ENCODE peak calls at places on chromosomes 5 and 9, in four cellular contexts. Z is adrenal gland, R is GM10248, P is astrocyte. A is an unnamed sample.

GRCh38 chr9:110123364-110124095 is 84.4 kb downstream of the C9orf152 start:
- DNase-seq in P (peak), Z (no peak), R (no peak), A (peak)

GRCh38 chr9:34378376-34379060 is 1.8 kb upstream of the MYORG start:
- DNase-seq in R (peak), Z (no peak), P (no peak), A (no peak)

GRCh38 chr5:19902316-19902934 is 85.6 kb downstream of the CDH18 start:
- DNase-seq in R (no peak), P (no peak), Z (no peak), A (no peak)

GRCh38 chr5:176664886-176665285 is 17.6 kb downstream of the TSPAN17 start:
- DNase-seq in Z (no peak), R (no peak), P (no peak), A (no peak)

GRCh38 chr5:141919218-141920129 is 4.2 kb upstream of the DELE1 start:
- DNase-seq in R (no peak), Z (peak), P (no peak), A (no peak)

GRCh38 chr5:132418876-132419275 is 49.4 kb downstream of the SLC22A5 start:
- DNase-seq in Z (no peak), P (no peak), R (no peak), A (no peak)

GRCh38 chr5:149838881-149839739 is 105.5 kb downstream of the PDE6A start:
- DNase-seq in P (peak), Z (peak), R (no peak), A (peak)

GRCh38 chr5:77630246-77631165 is 8.0 kb downstream of the OTP start:
- DNase-seq in R (peak), P (no peak), Z (no peak), A (no peak)

GRCh38 chr9:94785211-94786169 is 59.0 kb downstream of the AOPEP start:
- DNase-seq in Z (no peak), R (no peak), P (no peak), A (no peak)

GRCh38 chr9:3751125-3751758 is 225.4 kb upstream of the RFX3 start:
- DNase-seq in Z (no peak), R (no peak), P (peak), A (peak)

GRCh38 chr9:114611516-114612271 is 603 bp downstream of the TMEM268 start:
- DNase-seq in R (peak), Z (peak), P (peak), A (peak)

GRCh38 chr9:37575511-37575914 is 667 bp downstream of the FBXO10 start:
- DNase-seq in Z (no peak), R (no peak), P (no peak), A (no peak)

GRCh38 chr9:129500166-129500862 is 120.6 kb downstream of the C9orf50 start:
- DNase-seq in Z (peak), P (peak), R (no peak), A (no peak)

GRCh38 chr9:136138566-136138965 is 19.9 kb upstream of the TMEM250 start:
- DNase-seq in R (no peak), Z (no peak), P (no peak), A (no peak)

GRCh38 chr5:179122411-179123108 is 62.4 kb downstream of the ZNF354C start:
- DNase-seq in P (no peak), Z (no peak), R (no peak), A (no peak)

GRCh38 chr9:22010881-22011625 is 1.9 kb upstream of the CDKN2B start:
- DNase-seq in R (no peak), P (no peak), Z (no peak), A (no peak)

GRCh38 chr9:93826209-93826608 is 128.9 kb downstream of the BARX1 start:
- DNase-seq in Z (no peak), P (no peak), R (peak), A (no peak)

GRCh38 chr5:179769276-179769675 is 24.5 kb upstream of the LTC4S start:
- DNase-seq in Z (no peak), P (no peak), R (no peak), A (no peak)

GRCh38 chr9:81268048-81268447 is 421.3 kb downstream of the TLE1 start:
- DNase-seq in P (peak), R (no peak), Z (no peak), A (no peak)

GRCh38 chr9:122346478-122347347 is 24.1 kb upstream of the PTGS1 start:
- DNase-seq in R (no peak), P (no peak), Z (peak), A (no peak)

GRCh38 chr5:31291323-31291854 is 97.9 kb downstream of the CDH6 start:
- DNase-seq in P (no peak), R (no peak), Z (no peak), A (no peak)

GRCh38 chr9:107176701-107177100 is 106.4 kb upstream of the RAD23B start:
- DNase-seq in P (no peak), R (no peak), Z (no peak), A (no peak)

GRCh38 chr5:158722940-158723339 is 376.8 kb downstream of the EBF1 start:
- DNase-seq in Z (no peak), R (no peak), P (no peak), A (no peak)

GRCh38 chr9:118170032-118170955 is 466.1 kb downstream of the TLR4 start:
- DNase-seq in R (peak), Z (peak), P (peak), A (peak)
- TF ChIP-seq CTCF in R (peak), Z (peak), P (peak), A (peak)

GRCh38 chr5:74766348-74766886 is 500 bp downstream of the GFM2 start:
- DNase-seq in P (peak), R (peak), Z (no peak), A (peak)
- TF ChIP-seq CTCF in P (peak), R (peak), Z (peak), A (peak)

GRCh38 chr5:4208996-4209395 is 613.4 kb downstream of the IRX1 start:
- DNase-seq in R (no peak), Z (no peak), P (no peak), A (no peak)

GRCh38 chr5:4216142-4216541 is 620.5 kb downstream of the IRX1 start:
- DNase-seq in P (no peak), R (no peak), Z (no peak), A (no peak)

GRCh38 chr5:4212071-4212739 is 616.6 kb downstream of the IRX1 start:
- DNase-seq in R (no peak), P (no peak), Z (no peak), A (no peak)

GRCh38 chr5:4215143-4215542 is 619.5 kb downstream of the IRX1 start:
- DNase-seq in P (no peak), R (no peak), Z (no peak), A (no peak)

GRCh38 chr5:4212981-4213819 is 617.6 kb downstream of the IRX1 start:
- DNase-seq in R (no peak), P (no peak), Z (no peak), A (no peak)
- TF ChIP-seq CTCF in R (no peak), P (no peak), Z (no peak), A (no peak)

GRCh38 chr5:59496524-59497134 is 396.9 kb downstream of the PDE4D start:
- DNase-seq in R (peak), P (no peak), Z (no peak), A (peak)
- TF ChIP-seq CTCF in R (peak), P (peak), Z (no peak), A (peak)

GRCh38 chr5:144567416-144567770 is 396.7 kb downstream of the KCTD16 start:
- DNase-seq in Z (no peak), P (peak), R (no peak), A (peak)
- TF ChIP-seq CTCF in Z (no peak), P (peak), R (no peak), A (peak)